ENCODE peak calls at places on chromosomes 3 and 15, in five cellular contexts. H, B, Z, L and M are unnamed samples.
A peak's percentile ranks its signal among the peaks of the same experiment; 100 is the strongest.

GRCh38 chr15:70035719-70036077 is 62.0 kb downstream of the TLE3 start:
- DNase-seq in B (no peak), H (no peak), L (peak; percentile 76), Z (no peak), M (no peak)

GRCh38 chr15:91268510-91268909 is 168.5 kb downstream of the SV2B start:
- DNase-seq in L (no peak), Z (peak; percentile 3), H (peak; percentile 40), B (no peak), M (no peak)

GRCh38 chr15:74179983-74180688 is 6.6 kb downstream of the ISLR start:
- DNase-seq in L (peak; percentile 73), Z (peak; percentile 74), H (no peak), B (no peak), M (no peak)

GRCh38 chr15:98734472-98735284 is 86.3 kb downstream of the IGF1R start:
- DNase-seq in Z (no peak), B (no peak), L (no peak), H (no peak), M (no peak)

GRCh38 chr15:50883903-50884302 is 24.6 kb upstream of the AP4E1 start:
- DNase-seq in Z (peak; percentile 76), L (no peak), H (no peak), B (no peak), M (no peak)

GRCh38 chr3:135503429-135504083 is 462.0 kb upstream of the PPP2R3A start:
- DNase-seq in Z (peak; percentile 60), H (peak; percentile 39), L (peak; percentile 85), B (peak; percentile 23), M (no peak)

GRCh38 chr3:170721563-170721962 is 135.7 kb upstream of the SLC7A14 start:
- DNase-seq in L (no peak), B (no peak), Z (no peak), H (no peak), M (no peak)

GRCh38 chr15:36175781-36176211 is 403.6 kb upstream of the CDIN1 start:
- DNase-seq in Z (peak; percentile 20), L (no peak), H (no peak), B (no peak), M (no peak)

GRCh38 chr3:60076307-60076706 is 1026.5 kb upstream of the CFAP20DC start:
- DNase-seq in B (no peak), L (no peak), H (no peak), Z (no peak), M (no peak)

GRCh38 chr3:190326361-190326760 is 4.1 kb upstream of the CLDN1 start:
- DNase-seq in B (no peak), H (no peak), Z (peak; percentile 29), L (no peak), M (no peak)

GRCh38 chr3:114452176-114452744 is 158.4 kb downstream of the TIGIT start:
- DNase-seq in Z (no peak), H (no peak), B (no peak), L (no peak), M (no peak)

GRCh38 chr3:126613481-126614187 is 41.3 kb downstream of the TXNRD3 start:
- DNase-seq in Z (peak; percentile 15), L (no peak), B (no peak), H (no peak), M (no peak)

GRCh38 chr3:188605231-188605630 is 451.3 kb downstream of the LPP start:
- DNase-seq in Z (no peak), B (no peak), H (no peak), L (no peak), M (no peak)

GRCh38 chr3:151085889-151086483 is 522 bp downstream of the MED12L start:
- DNase-seq in H (peak; percentile 59), B (no peak), Z (peak; percentile 23), L (peak; percentile 86), M (no peak)

GRCh38 chr3:154972951-154973350 is 107.2 kb upstream of the MME start:
- DNase-seq in H (no peak), L (no peak), Z (peak; percentile 18), B (no peak), M (peak; percentile 74)

GRCh38 chr15:57720861-57721260 is 14.3 kb downstream of the POLR2M start:
- DNase-seq in L (no peak), H (no peak), B (no peak), Z (no peak), M (no peak)

GRCh38 chr3:141294848-141295247 is 63.2 kb downstream of the PXYLP1 start:
- DNase-seq in L (no peak), Z (peak; percentile 85), H (no peak), B (no peak), M (peak; percentile 87)

GRCh38 chr15:75185271-75186029 is 16.2 kb upstream of the C15orf39 start:
- DNase-seq in B (no peak), L (no peak), Z (no peak), H (no peak), M (no peak)

GRCh38 chr3:154549391-154549790 is 119.4 kb upstream of the GPR149 start:
- DNase-seq in L (no peak), Z (no peak), H (no peak), B (no peak), M (no peak)

GRCh38 chr3:127658234-127658633 is 14.5 kb upstream of the ABTB1 start:
- DNase-seq in Z (no peak), B (no peak), L (no peak), H (no peak), M (no peak)

GRCh38 chr3:159257954-159258353 is 456.1 kb downstream of the MFSD1 start:
- DNase-seq in H (no peak), B (no peak), L (no peak), Z (no peak), M (no peak)